ENCODE peak calls at places on chromosomes 2 and 18, in nine cellular contexts. One of them, this sample, is unnamed.

GRCh38 chr18:36757081-36757480 is 71.7 kb downstream of the TPGS2 start:
- DNase-seq in HCT116: peak; percentile 44
- DNase-seq in AG04450: peak; percentile 44
- DNase-seq in fibroblast of mammary gland: peak; percentile 75
- DNase-seq in CD8-positive, alpha-beta T cell: no peak
- DNase-seq in GM06990: no peak
- DNase-seq in ovary: no peak
- DNase-seq in vagina: no peak
- DNase-seq in SK-N-SH: peak; percentile 76
- DNase-seq in this sample: no peak

GRCh38 chr2:33086400-33087015 is 139.8 kb downstream of the LTBP1 start:
- DNase-seq in ovary: no peak
- DNase-seq in AG04450: no peak
- DNase-seq in GM06990: no peak
- DNase-seq in SK-N-SH: no peak
- DNase-seq in HCT116: no peak
- DNase-seq in CD8-positive, alpha-beta T cell: no peak
- DNase-seq in vagina: no peak
- DNase-seq in fibroblast of mammary gland: peak; percentile 36
- DNase-seq in this sample: no peak

GRCh38 chr2:205975082-205975949 is 110.7 kb downstream of the INO80D start:
- DNase-seq in fibroblast of mammary gland: peak; percentile 5
- DNase-seq in CD8-positive, alpha-beta T cell: no peak
- DNase-seq in SK-N-SH: no peak
- DNase-seq in AG04450: no peak
- DNase-seq in ovary: no peak
- DNase-seq in vagina: no peak
- DNase-seq in GM06990: no peak
- DNase-seq in HCT116: peak; percentile 26
- DNase-seq in this sample: no peak

GRCh38 chr2:169131587-169132512 is 62.5 kb downstream of the DHRS9 start:
- DNase-seq in CD8-positive, alpha-beta T cell: no peak
- DNase-seq in vagina: no peak
- DNase-seq in SK-N-SH: peak; percentile 51
- DNase-seq in fibroblast of mammary gland: peak; percentile 73
- DNase-seq in GM06990: no peak
- DNase-seq in HCT116: peak; percentile 77
- DNase-seq in AG04450: no peak
- DNase-seq in ovary: no peak
- DNase-seq in this sample: no peak

GRCh38 chr2:32931945-32932709 is 14.6 kb upstream of the LTBP1 start:
- DNase-seq in GM06990: no peak
- DNase-seq in HCT116: no peak
- DNase-seq in AG04450: no peak
- DNase-seq in SK-N-SH: no peak
- DNase-seq in fibroblast of mammary gland: no peak
- DNase-seq in CD8-positive, alpha-beta T cell: no peak
- DNase-seq in vagina: peak; percentile 22
- DNase-seq in ovary: no peak
- DNase-seq in this sample: peak; percentile 38

GRCh38 chr2:120625865-120626560 is 109.7 kb upstream of the GLI2 start:
- DNase-seq in AG04450: no peak
- DNase-seq in CD8-positive, alpha-beta T cell: no peak
- DNase-seq in SK-N-SH: no peak
- DNase-seq in ovary: no peak
- DNase-seq in GM06990: no peak
- DNase-seq in vagina: no peak
- DNase-seq in HCT116: no peak
- DNase-seq in fibroblast of mammary gland: no peak
- DNase-seq in this sample: no peak

GRCh38 chr2:50614056-50614455 is 417.9 kb downstream of the NRXN1 start:
- DNase-seq in GM06990: no peak
- DNase-seq in CD8-positive, alpha-beta T cell: no peak
- DNase-seq in vagina: no peak
- DNase-seq in fibroblast of mammary gland: no peak
- DNase-seq in HCT116: no peak
- DNase-seq in AG04450: peak; percentile 11
- DNase-seq in SK-N-SH: no peak
- DNase-seq in ovary: no peak
- DNase-seq in this sample: no peak

GRCh38 chr2:180907731-180908130 is 72.7 kb upstream of the UBE2E3 start:
- DNase-seq in CD8-positive, alpha-beta T cell: no peak
- DNase-seq in SK-N-SH: no peak
- DNase-seq in ovary: no peak
- DNase-seq in fibroblast of mammary gland: peak; percentile 88
- DNase-seq in GM06990: no peak
- DNase-seq in HCT116: no peak
- DNase-seq in vagina: no peak
- DNase-seq in AG04450: peak; percentile 26
- DNase-seq in this sample: no peak

GRCh38 chr2:143937563-143938346 is 582.2 kb downstream of the ZEB2 start:
- DNase-seq in vagina: no peak
- DNase-seq in ovary: peak; percentile 61
- DNase-seq in CD8-positive, alpha-beta T cell: no peak
- DNase-seq in fibroblast of mammary gland: no peak
- DNase-seq in GM06990: no peak
- DNase-seq in SK-N-SH: peak; percentile 64
- DNase-seq in AG04450: no peak
- DNase-seq in HCT116: no peak
- DNase-seq in this sample: peak; percentile 16

GRCh38 chr2:231924889-231925275 is 1.3 kb downstream of the NPPC start:
- DNase-seq in CD8-positive, alpha-beta T cell: no peak
- DNase-seq in fibroblast of mammary gland: no peak
- DNase-seq in SK-N-SH: peak; percentile 57
- DNase-seq in GM06990: no peak
- DNase-seq in ovary: no peak
- DNase-seq in AG04450: no peak
- DNase-seq in HCT116: no peak
- DNase-seq in vagina: no peak
- DNase-seq in this sample: no peak

GRCh38 chr2:31522742-31523141 is 58.0 kb downstream of the SRD5A2 start:
- DNase-seq in ovary: no peak
- DNase-seq in GM06990: no peak
- DNase-seq in CD8-positive, alpha-beta T cell: no peak
- DNase-seq in fibroblast of mammary gland: no peak
- DNase-seq in vagina: no peak
- DNase-seq in HCT116: no peak
- DNase-seq in SK-N-SH: no peak
- DNase-seq in AG04450: no peak
- DNase-seq in this sample: no peak

GRCh38 chr18:26812462-26812861 is 53.0 kb downstream of the AQP4 start:
- DNase-seq in AG04450: no peak
- DNase-seq in CD8-positive, alpha-beta T cell: no peak
- DNase-seq in SK-N-SH: no peak
- DNase-seq in fibroblast of mammary gland: no peak
- DNase-seq in ovary: no peak
- DNase-seq in HCT116: no peak
- DNase-seq in vagina: no peak
- DNase-seq in GM06990: no peak
- DNase-seq in this sample: no peak

GRCh38 chr18:26818461-26818860 is 47.0 kb downstream of the AQP4 start:
- DNase-seq in CD8-positive, alpha-beta T cell: no peak
- DNase-seq in AG04450: no peak
- DNase-seq in fibroblast of mammary gland: no peak
- DNase-seq in GM06990: no peak
- DNase-seq in vagina: no peak
- DNase-seq in ovary: no peak
- DNase-seq in HCT116: no peak
- DNase-seq in SK-N-SH: no peak
- DNase-seq in this sample: no peak

GRCh38 chr18:26813043-26813442 is 52.5 kb downstream of the AQP4 start:
- DNase-seq in AG04450: no peak
- DNase-seq in vagina: no peak
- DNase-seq in fibroblast of mammary gland: peak; percentile 2
- DNase-seq in ovary: peak; percentile 70
- DNase-seq in HCT116: peak; percentile 44
- DNase-seq in SK-N-SH: peak; percentile 50
- DNase-seq in CD8-positive, alpha-beta T cell: no peak
- DNase-seq in GM06990: peak; percentile 16
- DNase-seq in this sample: peak; percentile 39
- TF ChIP-seq CTCF in AG04450: no peak
- TF ChIP-seq CTCF in vagina: no peak
- TF ChIP-seq CTCF in fibroblast of mammary gland: no peak
- TF ChIP-seq CTCF in ovary: peak; percentile 55
- TF ChIP-seq CTCF in HCT116: peak; percentile 67
- TF ChIP-seq CTCF in SK-N-SH: peak; percentile 41
- TF ChIP-seq CTCF in CD8-positive, alpha-beta T cell: no peak
- TF ChIP-seq CTCF in GM06990: peak; percentile 50
- TF ChIP-seq CTCF in this sample: peak; percentile 66

DNA sequence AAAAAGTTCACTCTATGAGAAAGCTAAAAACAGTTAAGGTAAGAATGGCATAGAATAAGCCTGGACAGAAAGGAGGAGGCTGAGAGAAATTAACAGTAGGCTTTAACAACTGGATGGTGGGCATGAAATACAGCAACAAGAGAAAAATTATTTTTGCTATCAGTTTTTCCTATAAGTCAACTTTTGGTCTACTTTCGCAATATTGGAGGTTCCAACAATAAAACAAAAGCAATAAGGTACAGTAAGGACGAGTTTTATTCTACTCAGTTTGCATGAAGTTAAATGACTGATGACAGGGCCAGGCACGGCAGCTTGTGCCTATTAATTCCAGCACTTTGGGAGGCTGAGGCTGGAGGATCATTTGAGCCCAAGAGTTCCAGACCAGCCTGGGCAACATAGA is 17.3 kb downstream of the RAB1A start:
- DNase-seq in GM06990: no peak
- DNase-seq in CD8-positive, alpha-beta T cell: no peak
- DNase-seq in vagina: no peak
- DNase-seq in ovary: no peak
- DNase-seq in AG04450: no peak
- DNase-seq in HCT116: no peak
- DNase-seq in SK-N-SH: no peak
- DNase-seq in fibroblast of mammary gland: no peak
- DNase-seq in this sample: no peak
- H3K4me3 ChIP-seq in GM06990: no peak overlapping the region
- H3K4me3 ChIP-seq in CD8-positive, alpha-beta T cell: no peak overlapping the region
- H3K4me3 ChIP-seq in vagina: no peak overlapping the region
- H3K4me3 ChIP-seq in ovary: no peak overlapping the region
- H3K4me3 ChIP-seq in AG04450: no peak overlapping the region
- H3K4me3 ChIP-seq in HCT116: no peak overlapping the region
- H3K4me3 ChIP-seq in SK-N-SH: no peak overlapping the region
- H3K4me3 ChIP-seq in fibroblast of mammary gland: no peak overlapping the region
- H3K4me3 ChIP-seq in this sample: no peak overlapping the region

DNA sequence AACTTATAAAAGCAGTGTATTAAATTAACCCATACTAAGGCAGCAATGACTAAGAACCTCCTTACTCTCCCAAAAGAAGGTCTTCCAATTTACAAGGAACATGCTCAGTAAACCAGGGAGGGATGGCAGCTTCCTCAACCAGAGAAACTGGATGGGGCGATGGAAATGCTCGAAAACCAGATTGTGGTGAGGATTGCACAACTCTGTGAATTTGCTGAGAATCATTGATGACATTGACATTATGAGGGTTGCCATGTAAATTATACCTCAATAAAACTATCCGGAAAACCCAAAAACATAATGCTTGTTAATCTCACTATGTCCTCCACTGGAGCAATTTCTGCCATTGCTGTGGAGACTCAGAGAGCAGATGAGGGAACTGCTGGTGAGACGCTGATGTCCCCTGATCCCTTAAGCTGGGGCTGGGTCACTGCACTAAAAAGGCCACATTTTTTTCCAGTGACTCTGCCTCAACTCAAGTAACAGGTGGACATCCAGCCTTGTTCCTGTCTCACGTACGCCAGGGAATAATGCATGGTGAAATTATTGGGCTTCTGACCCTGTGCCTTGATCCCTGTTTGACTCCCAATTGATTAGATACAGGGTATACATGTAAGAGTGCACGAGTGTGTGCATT is 288.3 kb downstream of the CYP26B1 start:
- DNase-seq in vagina: no peak
- DNase-seq in AG04450: no peak
- DNase-seq in SK-N-SH: no peak
- DNase-seq in HCT116: no peak
- DNase-seq in GM06990: no peak
- DNase-seq in fibroblast of mammary gland: no peak
- DNase-seq in ovary: no peak
- DNase-seq in CD8-positive, alpha-beta T cell: no peak
- DNase-seq in this sample: no peak
- TF ChIP-seq CTCF in vagina: no peak
- TF ChIP-seq CTCF in AG04450: no peak
- TF ChIP-seq CTCF in SK-N-SH: no peak
- TF ChIP-seq CTCF in HCT116: no peak
- TF ChIP-seq CTCF in GM06990: no peak
- TF ChIP-seq CTCF in fibroblast of mammary gland: no peak
- TF ChIP-seq CTCF in ovary: no peak
- TF ChIP-seq CTCF in CD8-positive, alpha-beta T cell: no peak
- TF ChIP-seq CTCF in this sample: no peak

GRCh38 chr2:7725850-7726242 is 808.6 kb downstream of the RNF144A start:
- DNase-seq in HCT116: no peak
- DNase-seq in AG04450: no peak
- DNase-seq in vagina: no peak
- DNase-seq in fibroblast of mammary gland: no peak
- DNase-seq in GM06990: no peak
- DNase-seq in CD8-positive, alpha-beta T cell: no peak
- DNase-seq in SK-N-SH: no peak
- DNase-seq in ovary: no peak
- DNase-seq in this sample: no peak
- H3K4me3 ChIP-seq in HCT116: no peak overlapping the region
- H3K4me3 ChIP-seq in AG04450: no peak overlapping the region
- H3K4me3 ChIP-seq in vagina: peak overlapping the region; percentile 5
- H3K4me3 ChIP-seq in fibroblast of mammary gland: no peak overlapping the region
- H3K4me3 ChIP-seq in GM06990: no peak overlapping the region
- H3K4me3 ChIP-seq in CD8-positive, alpha-beta T cell: peak overlapping the region; percentile 48
- H3K4me3 ChIP-seq in SK-N-SH: no peak overlapping the region
- H3K4me3 ChIP-seq in ovary: no peak overlapping the region
- H3K4me3 ChIP-seq in this sample: no peak overlapping the region